ENCODE peak calls at places on chromosomes 7 and 10, in four cellular contexts. N is activated CD4-positive, CD25-positive, alpha-beta regulatory T cell treated with anti-CD3 and anti-CD28 coated beads, Interleukin-2, amount 50 U/mL, for 24 hours; T is upper lobe of left lung; F is mucosa of descending colon. B is an unnamed sample.

GRCh38 chr10:24513155-24513554 is 210.5 kb downstream of the ARHGAP21 start:
- ATAC-seq in N (no peak), T (no peak), F (peak; percentile 51), B (no peak)

GRCh38 chr10:113310317-113310716 is 242.5 kb upstream of the HABP2 start:
- ATAC-seq in N (no peak), T (no peak), F (no peak), B (no peak)

GRCh38 chr7:47539398-47540052 is 42.4 kb downstream of the TNS3 start:
- ATAC-seq in N (no peak), F (peak; percentile 23), T (no peak), B (no peak)

GRCh38 chr10:117152668-117153067 is 14.6 kb upstream of the VAX1 start:
- ATAC-seq in F (no peak), N (no peak), T (no peak), B (no peak)

GRCh38 chr10:86970887-86971145 is 2.5 kb downstream of the ADIRF start:
- ATAC-seq in T (peak; percentile 12), N (no peak), F (peak; percentile 6), B (peak; percentile 46)

GRCh38 chr7:148979827-148980226 is 48.5 kb downstream of the PDIA4 start:
- ATAC-seq in F (no peak), N (no peak), T (no peak), B (no peak)

GRCh38 chr10:114648368-114648767 is 9.7 kb downstream of the ABLIM1 start:
- ATAC-seq in F (peak; percentile 13), N (no peak), T (no peak), B (no peak)

GRCh38 chr10:100664509-100664908 is 80.9 kb upstream of the PAX2 start:
- ATAC-seq in T (no peak), N (no peak), F (no peak), B (peak; percentile 28)

GRCh38 chr7:133139350-133139749 is 57.5 kb upstream of the CHCHD3 start:
- ATAC-seq in N (no peak), F (peak; percentile 48), T (no peak), B (no peak)

GRCh38 chr7:112009081-112009480 is 197.1 kb downstream of the DOCK4 start:
- ATAC-seq in T (no peak), F (no peak), N (no peak), B (no peak)

GRCh38 chr10:70940834-70941568 is 52.6 kb upstream of the PCBD1 start:
- ATAC-seq in F (no peak), N (no peak), T (no peak), B (no peak)

GRCh38 chr7:76300210-76300731 is 2.2 kb upstream of the HSPB1 start:
- ATAC-seq in N (no peak), F (peak; percentile 4), T (no peak), B (no peak)

GRCh38 chr7:22563115-22563514 is 63.1 kb upstream of the STEAP1B start:
- ATAC-seq in N (no peak), F (no peak), T (no peak), B (no peak)

GRCh38 chr10:80253266-80253962 is 36.0 kb downstream of the MAT1A start:
- ATAC-seq in F (no peak), N (peak; percentile 43), T (peak; percentile 38), B (no peak)

GRCh38 chr10:35359873-35360272 is 23.6 kb downstream of the CCNY start:
- ATAC-seq in F (no peak), N (no peak), T (no peak), B (no peak)

GRCh38 chr10:79139124-79139835 is 70.5 kb downstream of the ZMIZ1 start:
- ATAC-seq in N (no peak), T (peak; percentile 41), F (peak; percentile 26), B (peak; percentile 72)

GRCh38 chr10:106614293-106614692 is 550.2 kb downstream of the SORCS1 start:
- ATAC-seq in F (no peak), T (no peak), N (no peak), B (no peak)

GRCh38 chr10:88978463-88978862 is 12.1 kb upstream of the FAS start:
- ATAC-seq in F (no peak), T (no peak), N (no peak), B (no peak)

GRCh38 chr10:121994429-121994881 is 5.5 kb downstream of the TACC2 start:
- ATAC-seq in N (no peak), T (peak; percentile 61), F (peak; percentile 82), B (peak; percentile 74)

GRCh38 chr7:2644514-2645273 is 12.9 kb downstream of the TTYH3 start:
- ATAC-seq in F (peak; percentile 48), T (no peak), N (peak; percentile 46), B (no peak)

GRCh38 chr7:142964502-142965246 is 2.5 kb upstream of the KEL start:
- ATAC-seq in N (no peak), F (no peak), T (no peak), B (no peak)

GRCh38 chr7:110863258-110863657 is 227.7 kb upstream of the LRRN3 start:
- ATAC-seq in T (no peak), N (no peak), F (no peak), B (no peak)

GRCh38 chr10:130631139-130631864 is 495.1 kb downstream of the GLRX3 start:
- ATAC-seq in F (peak; percentile 46), T (peak; percentile 66), N (no peak), B (no peak)

GRCh38 chr7:107344799-107345198 is 125.1 kb upstream of the GPR22 start:
- ATAC-seq in F (no peak), N (no peak), T (no peak), B (no peak)

GRCh38 chr7:960269-960871 is 5.9 kb upstream of the ADAP1 start:
- ATAC-seq in N (no peak), F (no peak), T (no peak), B (no peak)

GRCh38 chr7:16343612-16344011 is 77.7 kb downstream of the CRPPA start:
- ATAC-seq in F (no peak), T (no peak), N (no peak), B (no peak)

GRCh38 chr7:114575098-114575497 is 160.5 kb downstream of the FOXP2 start:
- ATAC-seq in F (no peak), T (no peak), N (no peak), B (no peak)

GRCh38 chr7:71633571-71634008 is 501.6 kb downstream of the GALNT17 start:
- ATAC-seq in F (no peak), T (no peak), N (no peak), B (no peak)

GRCh38 chr7:25946181-25946580 is 205.8 kb upstream of the NFE2L3 start:
- ATAC-seq in N (no peak), T (no peak), F (no peak), B (no peak)

GRCh38 chr7:97006146-97006950 is 995 bp downstream of the DLX6 start:
- ATAC-seq in F (peak; percentile 77), T (peak; percentile 56), N (peak; percentile 61), B (peak; percentile 44)